ENCODE peak calls at places on chromosomes 1 and 21, in four cellular contexts. One of them, this sample, is unnamed.

GRCh38 chr1:198671136-198671535 is 32.3 kb downstream of the PTPRC start:
- DNase-seq in heart left ventricle: no peak
- DNase-seq in activated naive CD8-positive, alpha-beta T cell treated with anti-CD3 and anti-CD28 coated beads, Interleukin-2, amount 50 U/mL, for 24 hours: no peak
- DNase-seq in posterior cingulate gyrus: no peak
- DNase-seq in this sample: no peak

GRCh38 chr21:45524756-45525152 is 17.5 kb downstream of the SLC19A1 start:
- DNase-seq in heart left ventricle: peak; percentile 17
- DNase-seq in activated naive CD8-positive, alpha-beta T cell treated with anti-CD3 and anti-CD28 coated beads, Interleukin-2, amount 50 U/mL, for 24 hours: no peak
- DNase-seq in posterior cingulate gyrus: no peak
- DNase-seq in this sample: no peak

GRCh38 chr21:23131177-23131576 is 2133.0 kb downstream of the NCAM2 start:
- DNase-seq in heart left ventricle: no peak
- DNase-seq in activated naive CD8-positive, alpha-beta T cell treated with anti-CD3 and anti-CD28 coated beads, Interleukin-2, amount 50 U/mL, for 24 hours: no peak
- DNase-seq in posterior cingulate gyrus: no peak
- DNase-seq in this sample: no peak

GRCh38 chr1:27109103-27109822 is 45.7 kb downstream of the SLC9A1 start:
- DNase-seq in heart left ventricle: no peak
- DNase-seq in activated naive CD8-positive, alpha-beta T cell treated with anti-CD3 and anti-CD28 coated beads, Interleukin-2, amount 50 U/mL, for 24 hours: peak; percentile 51
- DNase-seq in posterior cingulate gyrus: no peak
- DNase-seq in this sample: no peak

GRCh38 chr1:240349695-240350094 is 258.0 kb downstream of the FMN2 start:
- DNase-seq in heart left ventricle: no peak
- DNase-seq in activated naive CD8-positive, alpha-beta T cell treated with anti-CD3 and anti-CD28 coated beads, Interleukin-2, amount 50 U/mL, for 24 hours: no peak
- DNase-seq in posterior cingulate gyrus: no peak
- DNase-seq in this sample: no peak

GRCh38 chr21:26846036-26846931 is 1.1 kb upstream of the ADAMTS1 start:
- DNase-seq in heart left ventricle: peak; percentile 94
- DNase-seq in activated naive CD8-positive, alpha-beta T cell treated with anti-CD3 and anti-CD28 coated beads, Interleukin-2, amount 50 U/mL, for 24 hours: peak; percentile 28
- DNase-seq in posterior cingulate gyrus: peak; percentile 93
- DNase-seq in this sample: peak; percentile 94

GRCh38 chr1:38558476-38559179 is 300.9 kb downstream of the RRAGC start:
- DNase-seq in heart left ventricle: no peak
- DNase-seq in activated naive CD8-positive, alpha-beta T cell treated with anti-CD3 and anti-CD28 coated beads, Interleukin-2, amount 50 U/mL, for 24 hours: peak; percentile 34
- DNase-seq in posterior cingulate gyrus: no peak
- DNase-seq in this sample: no peak

GRCh38 chr1:203858055-203858454 is 3.3 kb upstream of the SNRPE start:
- DNase-seq in heart left ventricle: no peak
- DNase-seq in activated naive CD8-positive, alpha-beta T cell treated with anti-CD3 and anti-CD28 coated beads, Interleukin-2, amount 50 U/mL, for 24 hours: no peak
- DNase-seq in posterior cingulate gyrus: no peak
- DNase-seq in this sample: no peak

This sample was measured in Right ventricle myocardium inferior.